ENCODE peak calls at places on chromosomes 12 and 14, in seven cellular contexts. U is Karpas-422; E is activated CD8-positive, alpha-beta memory T cell treated with anti-CD3 and anti-CD28 coated beads, Interleukin-2, amount 50 U/mL, for 48 hours; H is GDM1; C is progenitor cell of endocrine pancreas; M is SK-MEL-5; V is NCI-H1092 treated with DMSO at 0.1 percent for 48 hours. K is an unnamed sample.

GRCh38 chr12:3421599-3421998 is 69.4 kb upstream of the PRMT8 start:
- DNase-seq in M (no peak), V (peak), U (no peak), E (no peak), H (no peak), C (no peak), K (no peak)

GRCh38 chr12:118151755-118152154 is 15.8 kb downstream of the PEBP1 start:
- DNase-seq in M (no peak), H (no peak), E (no peak), C (no peak), V (no peak), U (no peak), K (no peak)

GRCh38 chr12:19482036-19482435 is 42.7 kb downstream of the AEBP2 start:
- DNase-seq in M (no peak), C (no peak), U (no peak), E (no peak), V (no peak), H (no peak), K (no peak)

GRCh38 chr14:102057480-102058114 is 29.2 kb downstream of the HSP90AA1 start:
- DNase-seq in M (no peak), U (no peak), H (no peak), V (no peak), C (no peak), E (no peak), K (no peak)

GRCh38 chr14:54168489-54168888 is 211.9 kb upstream of the BMP4 start:
- DNase-seq in H (no peak), V (no peak), M (no peak), C (no peak), E (no peak), U (no peak), K (no peak)

GRCh38 chr12:121400332-121401139 is 618 bp downstream of the RNF34 start:
- DNase-seq in M (peak), V (peak), H (peak), U (peak), E (peak), C (no peak), K (peak)

GRCh38 chr14:102481791-102482238 is 27.8 kb downstream of the ANKRD9 start:
- DNase-seq in H (no peak), C (no peak), E (no peak), U (no peak), V (no peak), M (peak), K (no peak)

GRCh38 chr12:166425-167091 is 47.4 kb downstream of the SLC6A12 start:
- DNase-seq in H (no peak), E (no peak), M (no peak), V (no peak), U (no peak), C (no peak), K (no peak)

GRCh38 chr12:3680919-3681594 is 71.9 kb downstream of the CRACR2A start:
- DNase-seq in M (peak), C (no peak), U (peak), V (peak), E (no peak), H (no peak), K (no peak)

K was measured in Kasumi-1.